ENCODE peak calls at places on chromosomes 2 and 18, in four cellular contexts. L, R, M and V are unnamed samples.
A peak's percentile ranks its signal among the peaks of the same experiment; 100 is the strongest.

GRCh38 chr18:3321133-3321812 is 59.3 kb downstream of the MYL12B start:
- DNase-seq in L (no peak), R (no peak), M (no peak), V (no peak)

GRCh38 chr18:23550898-23551297 is 35.4 kb downstream of the NPC1 start:
- DNase-seq in L (no peak), R (no peak), M (no peak), V (no peak)

GRCh38 chr18:49597152-49597551 is 35.3 kb downstream of the LIPG start:
- DNase-seq in L (no peak), R (no peak), M (no peak), V (no peak)

GRCh38 chr2:20212871-20213503 is 11.9 kb downstream of the SDC1 start:
- DNase-seq in L (peak; percentile 61), R (no peak), M (peak; percentile 70), V (no peak)

GRCh38 chr2:64291181-64291580 is 147.0 kb upstream of the PELI1 start:
- DNase-seq in L (no peak), R (no peak), M (no peak), V (no peak)

GRCh38 chr2:112547333-112547732 is 5.1 kb downstream of the POLR1B start:
- DNase-seq in L (no peak), R (no peak), M (peak; percentile 43), V (no peak)

GRCh38 chr2:84435331-84436081 is 23.6 kb downstream of the SUCLG1 start:
- DNase-seq in L (no peak), R (no peak), M (no peak), V (no peak)

GRCh38 chr2:68762665-68763064 is 28.1 kb downstream of the ARHGAP25 start:
- DNase-seq in L (no peak), R (no peak), M (no peak), V (no peak)

GRCh38 chr2:19710230-19710629 is 191.6 kb downstream of the TTC32 start:
- DNase-seq in L (no peak), R (no peak), M (no peak), V (no peak)

GRCh38 chr2:33372940-33373553 is 103.4 kb upstream of the RASGRP3 start:
- DNase-seq in L (no peak), R (no peak), M (no peak), V (peak; percentile 56)

GRCh38 chr18:44592639-44593038 is 88.0 kb upstream of the SETBP1 start:
- DNase-seq in L (no peak), R (no peak), M (no peak), V (no peak)

GRCh38 chr2:231347081-231347480 is 48.4 kb upstream of the B3GNT7 start:
- DNase-seq in L (no peak), R (no peak), M (no peak), V (no peak)

GRCh38 chr2:166375736-166376487 is at the start of gene SCN9A:
- DNase-seq in L (peak; percentile 90), R (no peak), M (peak; percentile 88), V (peak; percentile 89)

GRCh38 chr2:221572821-221573429 is 821 bp upstream of the EPHA4 start:
- DNase-seq in L (peak; percentile 75), R (peak; percentile 3), M (peak; percentile 51), V (peak; percentile 77)

GRCh38 chr18:58615150-58616132 is 13.4 kb downstream of the ALPK2 start:
- DNase-seq in L (no peak), R (peak; percentile 37), M (no peak), V (no peak)

GRCh38 chr18:75251466-75251865 is 40.9 kb downstream of the TSHZ1 start:
- DNase-seq in L (no peak), R (no peak), M (no peak), V (no peak)
- H3K4me3 ChIP-seq in L (no peak overlapping the region), R (no peak overlapping the region), M (no peak overlapping the region), V (no peak overlapping the region)

GRCh38 chr2:238029853-238030252 is 30.9 kb upstream of the SCLY start:
- DNase-seq in L (no peak), R (no peak), M (no peak), V (no peak)
- H3K36me3 ChIP-seq in L (no peaks in the 10 kb centered on the region), R (peaks cover 31% of the 10 kb centered on the region), M (peaks cover 89% of the 10 kb centered on the region), V (peaks cover 4% of the 10 kb centered on the region)

GRCh38 chr2:217939629-217940245 is 63.1 kb downstream of the TNS1 start:
- DNase-seq in L (no peak), R (no peak), M (peak; percentile 75), V (no peak)

GRCh38 chr2:217942731-217943335 is 60.0 kb downstream of the TNS1 start:
- DNase-seq in L (peak; percentile 37), R (no peak), M (no peak), V (no peak)

GRCh38 chr2:217941886-217942728 is 60.7 kb downstream of the TNS1 start:
- DNase-seq in L (peak; percentile 39), R (no peak), M (peak; percentile 70), V (no peak)

GRCh38 chr2:217940261-217941220 is 62.3 kb downstream of the TNS1 start:
- DNase-seq in L (no peak), R (no peak), M (peak; percentile 85), V (no peak)

GRCh38 chr2:217941339-217941738 is 61.5 kb downstream of the TNS1 start:
- DNase-seq in L (peak; percentile 50), R (no peak), M (no peak), V (no peak)
- H3K4me3 ChIP-seq in L (no peak overlapping the region), R (no peak overlapping the region), M (peak overlapping the region; percentile 67), V (no peak overlapping the region)

DNA sequence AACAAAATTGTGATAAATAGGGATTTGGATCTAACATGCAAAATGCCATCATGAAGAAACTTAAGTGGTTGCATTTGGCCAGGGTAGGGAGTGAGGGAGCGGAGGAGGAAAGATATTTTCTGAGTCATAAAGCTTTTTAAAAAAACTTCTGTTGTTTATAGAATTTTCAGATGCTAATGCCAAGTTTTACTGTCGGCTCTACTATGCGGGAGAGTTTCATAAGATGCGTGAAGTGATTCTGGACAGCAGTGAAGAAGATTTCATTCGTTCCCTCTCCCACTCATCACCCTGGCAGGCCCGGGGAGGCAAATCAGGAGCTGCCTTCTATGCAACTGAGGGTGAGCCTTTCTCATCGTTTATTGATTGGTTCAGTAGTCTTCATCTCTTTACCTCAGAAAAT is 56.0 kb upstream of the PTH2R start:
- DNase-seq in L (no peak), R (no peak), M (no peak), V (no peak)
- H3K36me3 ChIP-seq in L (no peaks in the 10 kb centered on the region), R (peaks cover 90% of the 10 kb centered on the region), M (peaks cover 96% of the 10 kb centered on the region), V (peaks cover 33% of the 10 kb centered on the region)

GRCh38 chr2:191296083-191297006 is 51.1 kb downstream of the MYO1B start:
- DNase-seq in L (no peak), R (no peak), M (no peak), V (no peak)
- H3K4me3 ChIP-seq in L (no peak overlapping the region), R (no peak overlapping the region), M (no peak overlapping the region), V (no peak overlapping the region)